ENCODE peak calls at places on chromosome 4, in seven cellular contexts. One of them, this sample, is unnamed.

GRCh38 chr4:110163327-110164070 is 34.9 kb downstream of the ELOVL6 start:
- DNase-seq in GM23248: peak
- DNase-seq in GM23338: no peak
- DNase-seq in neural progenitor cell: no peak
- DNase-seq in HCT116: peak
- DNase-seq in SK-N-SH: no peak
- DNase-seq in MM.1S: no peak
- DNase-seq in this sample: no peak

GRCh38 chr4:82499705-82500104 is 62.1 kb downstream of the TMEM150C start:
- DNase-seq in GM23338: no peak
- DNase-seq in HCT116: no peak
- DNase-seq in SK-N-SH: no peak
- DNase-seq in MM.1S: no peak
- DNase-seq in neural progenitor cell: no peak
- DNase-seq in GM23248: no peak
- DNase-seq in this sample: no peak

GRCh38 chr4:35252866-35253265 is 991.4 kb downstream of the ARAP2 start:
- DNase-seq in HCT116: peak
- DNase-seq in MM.1S: no peak
- DNase-seq in GM23248: no peak
- DNase-seq in SK-N-SH: no peak
- DNase-seq in GM23338: peak
- DNase-seq in neural progenitor cell: no peak
- DNase-seq in this sample: no peak

GRCh38 chr4:14169460-14169859 is 541.9 kb upstream of the BOD1L1 start:
- DNase-seq in HCT116: no peak
- DNase-seq in GM23248: peak
- DNase-seq in MM.1S: no peak
- DNase-seq in neural progenitor cell: no peak
- DNase-seq in GM23338: no peak
- DNase-seq in SK-N-SH: no peak
- DNase-seq in this sample: no peak

GRCh38 chr4:40484346-40484745 is 145.3 kb downstream of the RBM47 start:
- DNase-seq in neural progenitor cell: no peak
- DNase-seq in HCT116: no peak
- DNase-seq in MM.1S: no peak
- DNase-seq in GM23248: no peak
- DNase-seq in GM23338: no peak
- DNase-seq in SK-N-SH: no peak
- DNase-seq in this sample: no peak

GRCh38 chr4:85961887-85962286 is 398.0 kb downstream of the MAPK10 start:
- DNase-seq in HCT116: no peak
- DNase-seq in neural progenitor cell: no peak
- DNase-seq in GM23338: no peak
- DNase-seq in MM.1S: no peak
- DNase-seq in SK-N-SH: no peak
- DNase-seq in GM23248: no peak
- DNase-seq in this sample: no peak

GRCh38 chr4:123364906-123365305 is 31.7 kb upstream of the SPRY1 start:
- DNase-seq in SK-N-SH: no peak
- DNase-seq in GM23248: no peak
- DNase-seq in MM.1S: no peak
- DNase-seq in neural progenitor cell: no peak
- DNase-seq in GM23338: no peak
- DNase-seq in HCT116: no peak
- DNase-seq in this sample: peak

GRCh38 chr4:111466821-111467605 is 678.2 kb upstream of the FAM241A start:
- DNase-seq in MM.1S: no peak
- DNase-seq in neural progenitor cell: no peak
- DNase-seq in HCT116: no peak
- DNase-seq in SK-N-SH: no peak
- DNase-seq in GM23248: no peak
- DNase-seq in GM23338: no peak
- DNase-seq in this sample: no peak

GRCh38 chr4:22881416-22881815 is 188.7 kb downstream of the GBA3 start:
- DNase-seq in HCT116: no peak
- DNase-seq in GM23338: no peak
- DNase-seq in SK-N-SH: no peak
- DNase-seq in MM.1S: no peak
- DNase-seq in neural progenitor cell: no peak
- DNase-seq in GM23248: no peak
- DNase-seq in this sample: no peak

GRCh38 chr4:22485751-22486150 is 30.1 kb downstream of the ADGRA3 start:
- DNase-seq in SK-N-SH: peak
- DNase-seq in MM.1S: no peak
- DNase-seq in GM23248: peak
- DNase-seq in neural progenitor cell: no peak
- DNase-seq in HCT116: no peak
- DNase-seq in GM23338: no peak
- DNase-seq in this sample: no peak

GRCh38 chr4:98996056-98996941 is 778 bp downstream of the METAP1 start:
- DNase-seq in MM.1S: peak
- DNase-seq in GM23338: peak
- DNase-seq in neural progenitor cell: peak
- DNase-seq in GM23248: peak
- DNase-seq in SK-N-SH: peak
- DNase-seq in HCT116: no peak
- DNase-seq in this sample: peak

GRCh38 chr4:40046311-40046980 is 10.2 kb upstream of the N4BP2 start:
- DNase-seq in GM23338: no peak
- DNase-seq in SK-N-SH: no peak
- DNase-seq in HCT116: no peak
- DNase-seq in MM.1S: no peak
- DNase-seq in neural progenitor cell: no peak
- DNase-seq in GM23248: peak
- DNase-seq in this sample: no peak

GRCh38 chr4:83269256-83269655 is 15.3 kb downstream of the COQ2 start:
- DNase-seq in MM.1S: no peak
- DNase-seq in GM23248: peak
- DNase-seq in HCT116: no peak
- DNase-seq in SK-N-SH: no peak
- DNase-seq in GM23338: no peak
- DNase-seq in neural progenitor cell: no peak
- DNase-seq in this sample: no peak

GRCh38 chr4:53019485-53020382 is 157.6 kb downstream of the RASL11B start:
- DNase-seq in neural progenitor cell: no peak
- DNase-seq in GM23248: peak
- DNase-seq in HCT116: no peak
- DNase-seq in GM23338: no peak
- DNase-seq in SK-N-SH: no peak
- DNase-seq in MM.1S: no peak
- DNase-seq in this sample: no peak

GRCh38 chr4:16116493-16116990 is 32.7 kb upstream of the PROM1 start:
- DNase-seq in HCT116: no peak
- DNase-seq in GM23248: no peak
- DNase-seq in SK-N-SH: no peak
- DNase-seq in MM.1S: no peak
- DNase-seq in GM23338: no peak
- DNase-seq in neural progenitor cell: no peak
- DNase-seq in this sample: no peak

DNA sequence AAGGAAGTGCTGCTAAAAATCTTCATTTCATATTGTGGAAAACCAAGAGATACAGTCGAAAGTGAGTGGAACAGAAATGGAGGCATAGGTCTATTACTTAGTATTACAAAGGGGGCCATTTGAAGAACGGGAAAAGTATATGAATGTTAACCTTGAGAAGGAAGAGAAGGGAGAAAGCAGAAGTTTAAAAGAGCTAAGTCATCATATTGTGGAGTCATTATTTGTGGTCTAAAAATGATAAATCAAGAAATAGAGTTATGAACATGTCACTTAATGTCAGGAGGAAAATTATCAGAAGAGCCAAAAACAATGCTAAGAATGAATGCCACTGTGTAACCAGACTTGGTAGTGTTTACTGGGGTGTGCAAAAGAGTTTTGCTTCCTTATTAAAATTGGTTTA is 589.5 kb upstream of the LCORL start:
- DNase-seq in GM23338: no peak
- DNase-seq in HCT116: no peak
- DNase-seq in GM23248: no peak
- DNase-seq in SK-N-SH: no peak
- DNase-seq in neural progenitor cell: no peak
- DNase-seq in MM.1S: no peak
- DNase-seq in this sample: no peak
- TF ChIP-seq EZH2phosphoT487 in GM23338: no peak
- TF ChIP-seq EZH2phosphoT487 in HCT116: no peak
- TF ChIP-seq EZH2phosphoT487 in GM23248: no peak
- TF ChIP-seq EZH2phosphoT487 in SK-N-SH: no peak
- TF ChIP-seq EZH2phosphoT487 in neural progenitor cell: no peak
- TF ChIP-seq EZH2phosphoT487 in MM.1S: no peak
- TF ChIP-seq EZH2phosphoT487 in this sample: no peak

DNA sequence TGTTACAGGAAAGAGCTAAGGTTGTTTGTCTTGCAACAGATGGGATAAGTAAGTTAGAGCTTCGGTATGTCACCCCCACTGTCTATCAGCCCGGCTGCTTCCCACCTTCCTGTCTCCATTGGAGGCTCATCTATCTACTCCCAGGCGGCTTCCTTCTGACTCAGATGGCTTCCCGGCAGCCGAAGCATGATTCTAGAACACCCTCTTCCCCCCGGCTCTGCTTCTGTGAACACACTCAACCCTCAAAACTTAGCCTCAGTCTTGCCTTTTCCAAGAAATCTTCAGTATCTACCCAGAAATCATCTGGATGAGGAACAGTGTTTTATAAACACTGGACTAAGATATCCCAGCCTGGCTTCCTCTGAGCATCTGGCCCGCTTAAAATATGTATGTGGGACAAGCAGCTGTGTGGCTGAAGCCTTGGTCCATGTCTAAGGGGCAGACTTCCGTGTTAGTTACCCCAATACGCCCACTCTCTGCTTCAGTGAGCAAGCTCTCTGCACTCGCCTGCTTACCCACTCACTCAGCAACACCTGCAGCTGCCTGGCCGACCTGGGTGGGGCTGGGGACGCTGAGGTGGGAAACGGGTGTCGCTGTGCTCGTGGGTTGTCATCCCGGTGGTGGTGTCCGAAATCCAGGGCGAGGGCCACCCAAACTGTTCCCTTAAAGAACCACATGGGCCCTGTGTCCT is 12.0 kb upstream of the SLC2A9 start:
- DNase-seq in HCT116: no peak
- DNase-seq in GM23248: peak
- DNase-seq in SK-N-SH: no peak
- DNase-seq in neural progenitor cell: no peak
- DNase-seq in GM23338: no peak
- DNase-seq in MM.1S: no peak
- DNase-seq in this sample: no peak
- TF ChIP-seq EZH2phosphoT487 in HCT116: no peak
- TF ChIP-seq EZH2phosphoT487 in GM23248: no peak
- TF ChIP-seq EZH2phosphoT487 in SK-N-SH: no peak
- TF ChIP-seq EZH2phosphoT487 in neural progenitor cell: no peak
- TF ChIP-seq EZH2phosphoT487 in GM23338: no peak
- TF ChIP-seq EZH2phosphoT487 in MM.1S: no peak
- TF ChIP-seq EZH2phosphoT487 in this sample: no peak

GRCh38 chr4:5636766-5637670 is 71.3 kb downstream of the EVC2 start:
- DNase-seq in HCT116: no peak
- DNase-seq in GM23338: no peak
- DNase-seq in SK-N-SH: no peak
- DNase-seq in GM23248: no peak
- DNase-seq in MM.1S: no peak
- DNase-seq in neural progenitor cell: no peak
- DNase-seq in this sample: no peak

GRCh38 chr4:5638316-5638715 is 70.0 kb downstream of the EVC2 start:
- DNase-seq in HCT116: no peak
- DNase-seq in GM23248: peak
- DNase-seq in MM.1S: no peak
- DNase-seq in SK-N-SH: no peak
- DNase-seq in GM23338: no peak
- DNase-seq in neural progenitor cell: no peak
- DNase-seq in this sample: no peak

GRCh38 chr4:5639556-5639955 is 68.8 kb downstream of the EVC2 start:
- DNase-seq in GM23338: no peak
- DNase-seq in SK-N-SH: no peak
- DNase-seq in neural progenitor cell: no peak
- DNase-seq in GM23248: no peak
- DNase-seq in HCT116: no peak
- DNase-seq in MM.1S: no peak
- DNase-seq in this sample: no peak

GRCh38 chr4:5640096-5640495 is 68.3 kb downstream of the EVC2 start:
- DNase-seq in SK-N-SH: no peak
- DNase-seq in MM.1S: no peak
- DNase-seq in HCT116: no peak
- DNase-seq in GM23248: no peak
- DNase-seq in GM23338: no peak
- DNase-seq in neural progenitor cell: no peak
- DNase-seq in this sample: no peak

GRCh38 chr4:5638976-5639375 is 69.4 kb downstream of the EVC2 start:
- DNase-seq in GM23248: peak
- DNase-seq in MM.1S: no peak
- DNase-seq in GM23338: no peak
- DNase-seq in neural progenitor cell: no peak
- DNase-seq in SK-N-SH: no peak
- DNase-seq in HCT116: no peak
- DNase-seq in this sample: no peak
- TF ChIP-seq EZH2phosphoT487 in GM23248: no peak
- TF ChIP-seq EZH2phosphoT487 in MM.1S: no peak
- TF ChIP-seq EZH2phosphoT487 in GM23338: no peak
- TF ChIP-seq EZH2phosphoT487 in neural progenitor cell: no peak
- TF ChIP-seq EZH2phosphoT487 in SK-N-SH: no peak
- TF ChIP-seq EZH2phosphoT487 in HCT116: no peak
- TF ChIP-seq EZH2phosphoT487 in this sample: no peak

DNA sequence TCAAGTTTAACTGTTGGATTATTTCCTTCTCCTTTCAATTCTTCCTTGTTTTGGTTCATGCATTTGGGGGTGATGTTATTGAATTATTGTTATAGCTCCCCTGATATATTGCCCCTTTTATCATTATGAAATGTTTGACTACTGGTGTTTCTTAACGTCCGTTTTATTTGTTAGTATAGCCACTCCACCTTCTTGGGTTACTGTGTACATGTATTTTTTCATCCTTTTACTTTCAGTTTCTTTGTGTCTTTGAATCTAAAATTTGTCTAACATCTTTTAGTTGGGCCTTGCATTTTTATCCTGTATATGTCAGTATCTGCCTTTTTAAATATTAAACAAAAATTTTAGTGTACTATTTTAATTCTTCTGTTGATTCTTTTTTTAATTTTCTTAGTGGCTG is 88.7 kb downstream of the TNIP2 start:
- DNase-seq in GM23248: no peak
- DNase-seq in HCT116: no peak
- DNase-seq in MM.1S: no peak
- DNase-seq in GM23338: no peak
- DNase-seq in neural progenitor cell: no peak
- DNase-seq in SK-N-SH: no peak
- DNase-seq in this sample: no peak
- TF ChIP-seq EZH2phosphoT487 in GM23248: no peak
- TF ChIP-seq EZH2phosphoT487 in HCT116: no peak
- TF ChIP-seq EZH2phosphoT487 in MM.1S: no peak
- TF ChIP-seq EZH2phosphoT487 in GM23338: no peak
- TF ChIP-seq EZH2phosphoT487 in neural progenitor cell: no peak
- TF ChIP-seq EZH2phosphoT487 in SK-N-SH: no peak
- TF ChIP-seq EZH2phosphoT487 in this sample: no peak